ENCODE peak calls at places on chromosomes 3 and 15, in six cellular contexts. Y is left ventricle myocardium inferior, D is psoas muscle, R is suprapubic skin, C is A549, O is endothelial cell of umbilical vein. J is an unnamed sample. For H3K9me3, the result is how much of the 10 kb centered on the place peaks cover.

GRCh38 chr3:114308830-114309229 is 15.0 kb downstream of the TIGIT start:
- DNase-seq in Y (no peak), D (no peak), R (no peak), C (no peak), O (no peak), J (no peak)

GRCh38 chr3:12170207-12170606 is 11.5 kb upstream of the TIMP4 start:
- DNase-seq in Y (no peak), D (peak), R (no peak), C (no peak), O (no peak), J (no peak)

GRCh38 chr15:59377940-59378339 is 5.3 kb upstream of the MYO1E start:
- DNase-seq in Y (no peak), D (no peak), R (no peak), C (no peak), O (no peak), J (no peak)

GRCh38 chr15:55970286-55970685 is 23.1 kb downstream of the NEDD4 start:
- DNase-seq in Y (no peak), D (no peak), R (no peak), C (no peak), O (no peak), J (no peak)

GRCh38 chr3:9169951-9170850 is 79.2 kb downstream of the SRGAP3 start:
- DNase-seq in Y (no peak), D (no peak), R (no peak), C (no peak), O (no peak), J (no peak)

GRCh38 chr15:85789496-85789875 is 5.2 kb downstream of the KLHL25 start:
- DNase-seq in Y (no peak), D (no peak), R (no peak), C (no peak), O (no peak), J (peak)

GRCh38 chr3:150699068-150699635 is 4.6 kb downstream of the ERICH6 start:
- DNase-seq in Y (no peak), D (no peak), R (no peak), C (peak), O (peak), J (no peak)

GRCh38 chr3:30890907-30891306 is 3.6 kb downstream of the GADL1 start:
- DNase-seq in Y (no peak), D (no peak), R (no peak), C (no peak), O (no peak), J (no peak)

GRCh38 chr15:79084308-79084968 is 6.1 kb downstream of the RASGRF1 start:
- DNase-seq in Y (no peak), D (no peak), R (no peak), C (no peak), O (no peak), J (no peak)

GRCh38 chr15:100520132-100520921 is 8.4 kb downstream of the CERS3 start:
- DNase-seq in Y (no peak), D (no peak), R (no peak), C (no peak), O (no peak), J (no peak)
- H3K9me3 ChIP-seq in Y (under half), D (under half), R (under half), C (under half), O (under half), J (under half)

GRCh38 chr3:181738551-181738950 is 26.8 kb downstream of the SOX2 start:
- DNase-seq in Y (no peak), D (no peak), R (no peak), C (no peak), O (no peak), J (no peak)
- H3K27ac ChIP-seq in Y (no peak), D (no peak), R (no peak), C (no peak), O (no peak), J (no peak)

GRCh38 chr15:27258287-27258686 is 287.3 kb downstream of the GABRG3 start:
- DNase-seq in Y (no peak), D (no peak), R (no peak), C (no peak), O (no peak), J (no peak)
- TF ChIP-seq CTCF in Y (no peak), D (no peak), R (no peak), C (no peak), O (no peak), J (no peak)

DNA sequence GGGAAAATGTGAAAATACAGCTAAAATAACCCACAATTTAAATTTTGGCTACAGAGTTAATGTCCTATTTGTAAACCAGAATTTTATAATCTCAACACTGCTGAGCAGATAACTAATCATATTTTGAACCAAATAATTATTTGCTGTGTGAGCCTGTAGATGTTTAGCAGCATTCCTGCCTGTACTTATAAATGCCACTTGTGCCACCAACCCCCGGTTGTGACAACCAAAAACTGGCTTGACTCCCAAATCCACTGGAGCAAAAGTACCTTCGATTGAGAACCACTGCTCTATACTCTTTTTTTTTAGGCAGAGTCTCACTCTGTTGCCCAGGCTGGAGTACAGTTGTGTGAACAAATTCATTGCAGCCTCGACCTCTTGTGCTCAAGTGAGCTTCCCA is 78.5 kb downstream of the CNTN6 start:
- DNase-seq in Y (no peak), D (no peak), R (no peak), C (no peak), O (no peak), J (no peak)
- H3K9me3 ChIP-seq in Y (under half), D (under half), R (under half), C (under half), O (under half), J (under half)